ENCODE peak calls at places on chromosomes 4 and X, in five cellular contexts. One of them, this sample, is unnamed.

GRCh38 chrX:16797358-16797757 is 11.1 kb downstream of the TXLNG start:
- DNase-seq in endothelial cell of umbilical vein: no peak
- DNase-seq in A549: no peak
- DNase-seq in K562: no peak
- DNase-seq in GM12878: no peak
- DNase-seq in this sample: no peak

GRCh38 chr4:118034061-118034785 is at the start of gene NDST3:
- DNase-seq in endothelial cell of umbilical vein: peak
- DNase-seq in A549: peak
- DNase-seq in K562: no peak
- DNase-seq in GM12878: no peak
- DNase-seq in this sample: peak

GRCh38 chr4:149047368-149047767 is 605.2 kb upstream of the NR3C2 start:
- DNase-seq in endothelial cell of umbilical vein: no peak
- DNase-seq in A549: no peak
- DNase-seq in K562: no peak
- DNase-seq in GM12878: no peak
- DNase-seq in this sample: no peak

GRCh38 chr4:111230265-111230664 is 607.4 kb upstream of the PITX2 start:
- DNase-seq in endothelial cell of umbilical vein: no peak
- DNase-seq in A549: no peak
- DNase-seq in K562: no peak
- DNase-seq in GM12878: no peak
- DNase-seq in this sample: no peak

GRCh38 chr4:76458829-76459228 is 23.8 kb downstream of the SHROOM3 start:
- DNase-seq in endothelial cell of umbilical vein: no peak
- DNase-seq in A549: no peak
- DNase-seq in K562: no peak
- DNase-seq in GM12878: no peak
- DNase-seq in this sample: no peak

GRCh38 chr4:110296892-110297291 is 98.5 kb upstream of the ELOVL6 start:
- DNase-seq in endothelial cell of umbilical vein: no peak
- DNase-seq in A549: no peak
- DNase-seq in K562: no peak
- DNase-seq in GM12878: peak
- DNase-seq in this sample: no peak

GRCh38 chr4:166957451-166957850 is 276.8 kb downstream of the SPOCK3 start:
- DNase-seq in endothelial cell of umbilical vein: no peak
- DNase-seq in A549: no peak
- DNase-seq in K562: no peak
- DNase-seq in GM12878: no peak
- DNase-seq in this sample: no peak

GRCh38 chr4:1693131-1693896 is 9.2 kb upstream of the FAM53A start:
- DNase-seq in endothelial cell of umbilical vein: peak
- DNase-seq in A549: peak
- DNase-seq in K562: peak
- DNase-seq in GM12878: no peak
- DNase-seq in this sample: peak

GRCh38 chr4:20684852-20685763 is 15.2 kb upstream of the PACRGL start:
- DNase-seq in endothelial cell of umbilical vein: peak
- DNase-seq in A549: peak
- DNase-seq in K562: peak
- DNase-seq in GM12878: no peak
- DNase-seq in this sample: peak

GRCh38 chrX:154485150-154486051 is 1.0 kb downstream of the UBL4A start:
- DNase-seq in endothelial cell of umbilical vein: no peak
- DNase-seq in A549: no peak
- DNase-seq in K562: no peak
- DNase-seq in GM12878: no peak
- DNase-seq in this sample: no peak

GRCh38 chrX:50813843-50814661 is at the start of gene SHROOM4:
- DNase-seq in endothelial cell of umbilical vein: peak
- DNase-seq in A549: no peak
- DNase-seq in K562: no peak
- DNase-seq in GM12878: no peak
- DNase-seq in this sample: no peak

GRCh38 chrX:79719568-79720231 is 294.9 kb upstream of the TBX22 start:
- DNase-seq in endothelial cell of umbilical vein: no peak
- DNase-seq in A549: no peak
- DNase-seq in K562: no peak
- DNase-seq in GM12878: no peak
- DNase-seq in this sample: no peak

GRCh38 chr4:15837591-15837990 is 59.5 kb downstream of the CD38 start:
- DNase-seq in endothelial cell of umbilical vein: no peak
- DNase-seq in A549: no peak
- DNase-seq in K562: no peak
- DNase-seq in GM12878: no peak
- DNase-seq in this sample: no peak

GRCh38 chrX:94097852-94098251 is 423.8 kb downstream of the FAM133A start:
- DNase-seq in endothelial cell of umbilical vein: no peak
- DNase-seq in A549: no peak
- DNase-seq in K562: no peak
- DNase-seq in GM12878: no peak
- DNase-seq in this sample: no peak

GRCh38 chr4:156419080-156419638 is 465.5 kb upstream of the CTSO start:
- DNase-seq in endothelial cell of umbilical vein: no peak
- DNase-seq in A549: no peak
- DNase-seq in K562: no peak
- DNase-seq in GM12878: no peak
- DNase-seq in this sample: no peak

GRCh38 chrX:153794897-153795816 is 689 bp downstream of the SSR4 start:
- DNase-seq in endothelial cell of umbilical vein: peak
- DNase-seq in A549: peak
- DNase-seq in K562: peak
- DNase-seq in GM12878: no peak
- DNase-seq in this sample: no peak

GRCh38 chrX:50484662-50485061 is 14.0 kb upstream of the DGKK start:
- DNase-seq in endothelial cell of umbilical vein: no peak
- DNase-seq in A549: no peak
- DNase-seq in K562: no peak
- DNase-seq in GM12878: no peak
- DNase-seq in this sample: no peak

GRCh38 chrX:46686003-46686645 is 72.8 kb downstream of the SLC9A7 start:
- DNase-seq in endothelial cell of umbilical vein: peak
- DNase-seq in A549: peak
- DNase-seq in K562: peak
- DNase-seq in GM12878: no peak
- DNase-seq in this sample: peak

GRCh38 chr4:54226399-54227260 is 2.5 kb upstream of the PDGFRA start:
- DNase-seq in endothelial cell of umbilical vein: no peak
- DNase-seq in A549: no peak
- DNase-seq in K562: no peak
- DNase-seq in GM12878: no peak
- DNase-seq in this sample: no peak

GRCh38 chrX:24515447-24515846 is 50.4 kb downstream of the PDK3 start:
- DNase-seq in endothelial cell of umbilical vein: peak
- DNase-seq in A549: peak
- DNase-seq in K562: no peak
- DNase-seq in GM12878: no peak
- DNase-seq in this sample: peak

GRCh38 chr4:82614868-82615449 is 53.2 kb upstream of the TMEM150C start:
- DNase-seq in endothelial cell of umbilical vein: no peak
- DNase-seq in A549: no peak
- DNase-seq in K562: no peak
- DNase-seq in GM12878: no peak
- DNase-seq in this sample: no peak

GRCh38 chrX:47380268-47380667 is 9.9 kb downstream of the ZNF157 start:
- DNase-seq in endothelial cell of umbilical vein: no peak
- DNase-seq in A549: no peak
- DNase-seq in K562: no peak
- DNase-seq in GM12878: peak
- DNase-seq in this sample: no peak

GRCh38 chr4:75723117-75723801 is 1.1 kb upstream of the USO1 start:
- DNase-seq in endothelial cell of umbilical vein: peak
- DNase-seq in A549: no peak
- DNase-seq in K562: no peak
- DNase-seq in GM12878: no peak
- DNase-seq in this sample: peak

GRCh38 chr4:105145059-105145912 is 1.4 kb upstream of the TET2 start:
- DNase-seq in endothelial cell of umbilical vein: peak
- DNase-seq in A549: no peak
- DNase-seq in K562: no peak
- DNase-seq in GM12878: no peak
- DNase-seq in this sample: peak

GRCh38 chr4:44522761-44523445 is 74.3 kb upstream of the KCTD8 start:
- DNase-seq in endothelial cell of umbilical vein: no peak
- DNase-seq in A549: no peak
- DNase-seq in K562: no peak
- DNase-seq in GM12878: no peak
- DNase-seq in this sample: no peak

GRCh38 chr4:178471994-178472393 is 1029.8 kb upstream of the AGA start:
- DNase-seq in endothelial cell of umbilical vein: no peak
- DNase-seq in A549: no peak
- DNase-seq in K562: no peak
- DNase-seq in GM12878: no peak
- DNase-seq in this sample: no peak

GRCh38 chr4:181702864-181703263 is 540.3 kb upstream of the TENM3 start:
- DNase-seq in endothelial cell of umbilical vein: no peak
- DNase-seq in A549: no peak
- DNase-seq in K562: no peak
- DNase-seq in GM12878: no peak
- DNase-seq in this sample: no peak

GRCh38 chrX:133523094-133523493 is 107.8 kb upstream of the GPC4 start:
- DNase-seq in endothelial cell of umbilical vein: no peak
- DNase-seq in A549: no peak
- DNase-seq in K562: no peak
- DNase-seq in GM12878: no peak
- DNase-seq in this sample: no peak

GRCh38 chr4:3342182-3342854 is 49.5 kb downstream of the RGS12 start:
- DNase-seq in endothelial cell of umbilical vein: peak
- DNase-seq in A549: peak
- DNase-seq in K562: no peak
- DNase-seq in GM12878: no peak
- DNase-seq in this sample: no peak

GRCh38 chr4:3341760-3342159 is 48.9 kb downstream of the RGS12 start:
- DNase-seq in endothelial cell of umbilical vein: no peak
- DNase-seq in A549: no peak
- DNase-seq in K562: no peak
- DNase-seq in GM12878: no peak
- DNase-seq in this sample: no peak

GRCh38 chr4:3339566-3339965 is 46.7 kb downstream of the RGS12 start:
- DNase-seq in endothelial cell of umbilical vein: no peak
- DNase-seq in A549: no peak
- DNase-seq in K562: no peak
- DNase-seq in GM12878: no peak
- DNase-seq in this sample: no peak

GRCh38 chr4:3340038-3340702 is 47.3 kb downstream of the RGS12 start:
- DNase-seq in endothelial cell of umbilical vein: no peak
- DNase-seq in A549: no peak
- DNase-seq in K562: no peak
- DNase-seq in GM12878: no peak
- DNase-seq in this sample: no peak

GRCh38 chr4:3340703-3341088 is 47.9 kb downstream of the RGS12 start:
- DNase-seq in endothelial cell of umbilical vein: no peak
- DNase-seq in A549: peak
- DNase-seq in K562: no peak
- DNase-seq in GM12878: no peak
- DNase-seq in this sample: no peak
- TF ChIP-seq MYC in endothelial cell of umbilical vein: no peak
- TF ChIP-seq MYC in A549: no peak
- TF ChIP-seq MYC in K562: no peak
- TF ChIP-seq MYC in GM12878: no peak
- TF ChIP-seq MYC in this sample: no peak

GRCh38 chr4:171478181-171478580 is 335.0 kb upstream of the GALNTL6 start:
- DNase-seq in endothelial cell of umbilical vein: no peak
- DNase-seq in A549: no peak
- DNase-seq in K562: no peak
- DNase-seq in GM12878: no peak
- DNase-seq in this sample: no peak

GRCh38 chr4:171473155-171473554 is 340.0 kb upstream of the GALNTL6 start:
- DNase-seq in endothelial cell of umbilical vein: no peak
- DNase-seq in A549: no peak
- DNase-seq in K562: no peak
- DNase-seq in GM12878: no peak
- DNase-seq in this sample: no peak
- TF ChIP-seq MAX in endothelial cell of umbilical vein: no peak
- TF ChIP-seq MAX in A549: no peak
- TF ChIP-seq MAX in K562: no peak
- TF ChIP-seq MAX in GM12878: no peak
- TF ChIP-seq MAX in this sample: no peak

DNA sequence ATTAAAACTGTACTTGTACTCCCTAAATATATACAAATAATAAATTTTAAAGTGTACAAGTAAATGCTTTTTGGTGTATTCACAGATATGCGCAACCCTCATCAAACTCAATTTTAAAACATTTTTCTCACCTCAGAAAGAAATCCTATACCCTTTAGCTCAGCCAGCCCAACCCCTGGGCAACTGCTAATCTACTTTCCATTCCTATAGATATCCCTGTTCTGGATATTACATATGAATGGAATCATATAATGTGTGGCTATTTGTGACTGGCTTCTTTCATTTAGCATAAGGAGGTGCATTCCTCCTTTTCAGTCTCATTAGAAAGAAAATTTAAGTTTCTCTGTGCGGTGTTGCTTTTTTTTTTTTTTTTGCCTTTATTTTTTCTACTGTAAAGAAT is 39.4 kb downstream of the INTU start:
- DNase-seq in endothelial cell of umbilical vein: no peak
- DNase-seq in A549: no peak
- DNase-seq in K562: no peak
- DNase-seq in GM12878: no peak
- DNase-seq in this sample: no peak
- H3K4me3 ChIP-seq in endothelial cell of umbilical vein: no peak
- H3K4me3 ChIP-seq in A549: no peak
- H3K4me3 ChIP-seq in K562: no peak
- H3K4me3 ChIP-seq in GM12878: no peak
- H3K4me3 ChIP-seq in this sample: no peak

GRCh38 chrX:5979338-5979737 is 249.3 kb downstream of the NLGN4X start:
- DNase-seq in endothelial cell of umbilical vein: no peak
- DNase-seq in A549: no peak
- DNase-seq in K562: no peak
- DNase-seq in GM12878: no peak
- DNase-seq in this sample: no peak
- TF ChIP-seq MYC in endothelial cell of umbilical vein: no peak
- TF ChIP-seq MYC in A549: no peak
- TF ChIP-seq MYC in K562: no peak
- TF ChIP-seq MYC in GM12878: no peak
- TF ChIP-seq MYC in this sample: no peak

GRCh38 chr4:121706595-121707021 is 9.8 kb upstream of the ANXA5 start:
- DNase-seq in endothelial cell of umbilical vein: no peak
- DNase-seq in A549: no peak
- DNase-seq in K562: no peak
- DNase-seq in GM12878: no peak
- DNase-seq in this sample: peak
- TF ChIP-seq MAX in endothelial cell of umbilical vein: no peak
- TF ChIP-seq MAX in A549: no peak
- TF ChIP-seq MAX in K562: no peak
- TF ChIP-seq MAX in GM12878: no peak
- TF ChIP-seq MAX in this sample: no peak

DNA sequence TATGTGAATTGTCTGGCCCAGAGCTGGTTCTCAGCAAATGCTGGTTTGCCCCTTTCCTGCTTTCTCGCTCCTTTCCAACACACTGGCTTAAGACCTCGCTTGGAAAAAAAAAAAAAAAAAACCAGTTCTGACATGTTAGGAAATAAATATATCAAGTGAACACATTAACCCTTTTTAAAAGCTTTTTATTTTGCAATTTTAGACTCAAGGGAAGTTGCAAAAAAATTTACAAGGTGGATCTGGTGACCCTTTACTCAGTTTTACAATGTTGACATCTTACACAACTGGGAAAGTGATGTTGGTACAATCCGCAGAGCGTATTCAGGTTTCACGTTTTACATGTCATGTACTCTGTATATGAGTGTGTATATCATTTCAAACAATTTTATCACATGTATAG is 100.1 kb downstream of the RTL5 start:
- DNase-seq in endothelial cell of umbilical vein: no peak
- DNase-seq in A549: no peak
- DNase-seq in K562: no peak
- DNase-seq in GM12878: no peak
- DNase-seq in this sample: peak
- H3K4me3 ChIP-seq in endothelial cell of umbilical vein: no peak
- H3K4me3 ChIP-seq in A549: no peak
- H3K4me3 ChIP-seq in K562: no peak
- H3K4me3 ChIP-seq in GM12878: no peak
- H3K4me3 ChIP-seq in this sample: no peak

This sample was measured in NB4.